ENCODE peak calls at places on chromosomes 1 and 21, in five cellular contexts. D, X, S, F and T are unnamed samples.

GRCh38 chr21:45069711-45070110 is 4.7 kb upstream of the ADARB1 start:
- DNase-seq in D (no peak), X (no peak), S (no peak), F (no peak), T (no peak)

GRCh38 chr1:57966751-57967406 is 543.0 kb upstream of the DAB1 start:
- DNase-seq in D (peak; percentile 15), X (peak; percentile 77), S (peak; percentile 1), F (no peak), T (no peak)

GRCh38 chr1:48725331-48725730 is 51.4 kb downstream of the BEND5 start:
- DNase-seq in D (no peak), X (no peak), S (no peak), F (no peak), T (no peak)

GRCh38 chr1:204446413-204447111 is 34.9 kb upstream of the PPP1R15B start:
- DNase-seq in D (peak; percentile 78), X (peak; percentile 90), S (peak; percentile 53), F (peak; percentile 75), T (peak; percentile 84)

GRCh38 chr1:23074012-23074411 is 54.7 kb downstream of the KDM1A start:
- DNase-seq in D (no peak), X (no peak), S (no peak), F (no peak), T (no peak)

GRCh38 chr1:176199707-176200106 is 7.4 kb downstream of the COP1 start:
- DNase-seq in D (no peak), X (no peak), S (no peak), F (no peak), T (no peak)

GRCh38 chr1:207031632-207032258 is 811 bp downstream of the C1orf116 start:
- DNase-seq in D (no peak), X (no peak), S (no peak), F (no peak), T (peak; percentile 87)

GRCh38 chr1:193437785-193438184 is 251.4 kb upstream of the B3GALT2 start:
- DNase-seq in D (no peak), X (no peak), S (no peak), F (no peak), T (no peak)

GRCh38 chr1:224733021-224733911 is 117.1 kb downstream of the CNIH3 start:
- DNase-seq in D (peak; percentile 19), X (peak; percentile 56), S (peak; percentile 29), F (no peak), T (no peak)

GRCh38 chr1:207028884-207029283 is 3.7 kb downstream of the C1orf116 start:
- DNase-seq in D (no peak), X (no peak), S (no peak), F (no peak), T (peak; percentile 45)

GRCh38 chr1:202193614-202194327 is at the start of gene LGR6:
- DNase-seq in D (no peak), X (no peak), S (no peak), F (no peak), T (no peak)

GRCh38 chr1:225713281-225713680 is 60.4 kb upstream of the ENAH start:
- DNase-seq in D (no peak), X (peak; percentile 22), S (no peak), F (no peak), T (no peak)

GRCh38 chr1:181033128-181033798 is 520 bp upstream of the MR1 start:
- DNase-seq in D (no peak), X (no peak), S (peak; percentile 10), F (no peak), T (no peak)

GRCh38 chr1:39525366-39526165 is 34.1 kb downstream of the BMP8A start:
- DNase-seq in D (no peak), X (no peak), S (no peak), F (no peak), T (peak; percentile 40)

GRCh38 chr21:41402796-41403195 is 23.2 kb upstream of the MX1 start:
- DNase-seq in D (no peak), X (no peak), S (no peak), F (no peak), T (no peak)

GRCh38 chr1:84698718-84699117 is 8.5 kb upstream of the SSX2IP start:
- DNase-seq in D (no peak), X (no peak), S (peak; percentile 68), F (no peak), T (no peak)
- H3K27ac ChIP-seq in D (peak overlapping the region; percentile 59), X (no peak overlapping the region), S (peak overlapping the region; percentile 73), F (no peak overlapping the region), T (peak overlapping the region; percentile 66)

GRCh38 chr21:46559291-46559983 is 45.4 kb downstream of the S100B start:
- DNase-seq in D (no peak), X (no peak), S (no peak), F (peak; percentile 87), T (peak; percentile 25)

GRCh38 chr21:46561448-46562095 is 43.3 kb downstream of the S100B start:
- DNase-seq in D (no peak), X (no peak), S (no peak), F (peak; percentile 72), T (no peak)

GRCh38 chr21:46562472-46562871 is 42.4 kb downstream of the S100B start:
- DNase-seq in D (no peak), X (no peak), S (no peak), F (no peak), T (no peak)

GRCh38 chr21:46562964-46563607 is 41.8 kb downstream of the S100B start:
- DNase-seq in D (no peak), X (no peak), S (no peak), F (no peak), T (no peak)

DNA sequence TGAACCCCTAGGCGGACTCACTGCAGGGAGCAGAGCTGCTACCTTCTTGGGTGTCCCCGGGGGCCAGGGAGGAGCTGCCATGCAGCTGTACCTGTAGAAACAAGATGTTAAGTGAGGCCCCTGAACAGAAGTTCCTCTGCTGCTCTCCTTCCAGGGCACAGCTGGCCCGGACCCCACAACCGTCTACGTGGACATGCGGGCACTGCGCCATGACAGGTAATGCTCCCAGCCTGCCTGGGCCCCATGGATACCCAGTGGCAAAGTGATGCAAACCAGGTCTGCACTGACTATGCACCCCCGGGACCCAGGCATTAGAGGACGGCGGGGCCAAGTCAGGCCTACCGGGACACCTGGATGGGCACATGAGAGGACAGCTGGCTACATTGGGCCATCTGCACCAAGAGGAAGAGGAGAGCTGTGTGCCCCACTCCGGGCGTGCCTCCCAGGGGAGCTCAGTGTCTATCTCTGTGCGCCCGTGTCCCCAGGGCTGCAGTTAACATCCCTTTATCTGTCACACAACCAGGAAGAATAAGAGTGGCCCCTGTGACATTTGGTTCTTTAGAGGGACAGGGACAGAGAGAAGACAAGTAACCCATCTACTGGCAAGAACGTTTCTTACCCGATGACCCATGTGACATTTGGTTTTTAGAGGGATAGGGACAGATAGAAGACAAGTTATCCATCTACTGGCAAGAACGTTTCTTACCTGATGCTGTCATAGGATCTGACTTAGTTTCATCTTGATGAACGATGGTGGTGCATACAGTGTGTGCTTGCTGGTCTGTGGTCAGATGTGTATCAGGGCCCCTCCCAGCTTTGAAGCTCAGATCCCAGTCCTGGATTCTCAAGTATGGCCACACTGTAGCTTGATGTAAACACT is 44.1 kb downstream of the S100B start:
- DNase-seq in D (no peak), X (no peak), S (no peak), F (no peak), T (peak; percentile 18)
- H3K36me3 ChIP-seq in D (peaks cover 91% of the 10 kb centered on the region), X (peaks cover 3% of the 10 kb centered on the region), S (peaks cover 75% of the 10 kb centered on the region), F (peaks cover 33% of the 10 kb centered on the region), T (peaks cover 100% of the 10 kb centered on the region)

DNA sequence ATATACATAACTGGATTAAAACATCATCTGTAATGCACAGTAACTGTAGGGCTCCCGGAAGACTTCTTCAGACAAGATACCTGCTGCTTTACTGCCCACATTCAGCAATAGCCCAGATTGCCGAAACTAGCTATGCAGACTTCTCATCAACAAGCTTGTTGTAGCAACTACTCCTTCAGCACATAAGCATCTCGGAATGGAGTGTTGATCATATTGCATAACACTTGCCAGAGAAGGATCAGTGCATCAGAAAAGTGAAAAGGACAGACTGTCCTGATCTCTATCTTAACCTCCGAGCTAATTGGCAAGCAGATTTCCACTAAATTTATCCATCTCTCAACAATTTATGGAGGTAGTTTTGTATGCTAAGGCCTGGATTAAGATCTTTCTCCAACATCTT is 354.6 kb upstream of the C1orf87 start:
- DNase-seq in D (no peak), X (no peak), S (no peak), F (no peak), T (no peak)
- H3K27ac ChIP-seq in D (no peak overlapping the region), X (no peak overlapping the region), S (no peak overlapping the region), F (no peak overlapping the region), T (no peak overlapping the region)

GRCh38 chr1:32186491-32186890 is 7.0 kb downstream of the TXLNA start:
- DNase-seq in D (no peak), X (no peak), S (no peak), F (no peak), T (no peak)
- H3K36me3 ChIP-seq in D (peaks cover 97% of the 10 kb centered on the region), X (peaks cover 35% of the 10 kb centered on the region), S (peaks cover 76% of the 10 kb centered on the region), F (peaks cover 55% of the 10 kb centered on the region), T (peaks cover 61% of the 10 kb centered on the region)

GRCh38 chr1:109880961-109881894 is 29.4 kb upstream of the CSF1 start:
- DNase-seq in D (no peak), X (no peak), S (no peak), F (no peak), T (no peak)

GRCh38 chr1:109883248-109883955 is 27.2 kb upstream of the CSF1 start:
- DNase-seq in D (peak; percentile 56), X (no peak), S (no peak), F (no peak), T (no peak)

GRCh38 chr1:109881906-109882287 is 28.8 kb upstream of the CSF1 start:
- DNase-seq in D (no peak), X (no peak), S (no peak), F (no peak), T (no peak)

GRCh38 chr1:109884242-109884891 is 26.3 kb upstream of the CSF1 start:
- DNase-seq in D (no peak), X (peak; percentile 65), S (no peak), F (no peak), T (no peak)

GRCh38 chr1:109882288-109883245 is 28.1 kb upstream of the CSF1 start:
- DNase-seq in D (no peak), X (no peak), S (no peak), F (no peak), T (no peak)
- H3K27ac ChIP-seq in D (peak overlapping the region; percentile 77), X (no peak overlapping the region), S (no peak overlapping the region), F (no peak overlapping the region), T (peak overlapping the region; percentile 28)

GRCh38 chr1:12201343-12202189 is 28.3 kb upstream of the VPS13D start:
- DNase-seq in D (no peak), X (no peak), S (no peak), F (no peak), T (no peak)

GRCh38 chr1:12196641-12197482 is 30.1 kb downstream of the TNFRSF1B start:
- DNase-seq in D (peak; percentile 49), X (peak; percentile 85), S (no peak), F (no peak), T (no peak)

GRCh38 chr1:12194666-12195216 is 27.9 kb downstream of the TNFRSF1B start:
- DNase-seq in D (no peak), X (no peak), S (no peak), F (no peak), T (no peak)

GRCh38 chr1:12195416-12195815 is 28.6 kb downstream of the TNFRSF1B start:
- DNase-seq in D (no peak), X (no peak), S (no peak), F (no peak), T (no peak)

GRCh38 chr1:12197483-12197880 is 30.7 kb downstream of the TNFRSF1B start:
- DNase-seq in D (no peak), X (no peak), S (no peak), F (no peak), T (no peak)
- H3K36me3 ChIP-seq in D (peaks cover 38% of the 10 kb centered on the region), X (no peaks in the 10 kb centered on the region), S (no peaks in the 10 kb centered on the region), F (peaks cover 31% of the 10 kb centered on the region), T (peaks cover 75% of the 10 kb centered on the region)